ENCODE peak calls at places on chromosomes 3 and 15, in seven cellular contexts. T is effector CD4-positive, alpha-beta T cell; Z is tibial artery; E is stimulated activated CD4-positive, alpha-beta T cell treated with anti-CD3 and anti-CD28 coated beads, Interleukin-1b, Interleukin-23, amount 100 ng/mL, for 1 hour; O is endothelial cell; M is posterior cingulate gyrus; K is T-helper 17 cell. V is an unnamed sample.

GRCh38 chr15:84784262-84784661 is 32.9 kb upstream of the ALPK3 start:
- DNase-seq in T (no peak), Z (no peak), E (no peak), O (no peak), M (no peak), K (no peak), V (no peak)

GRCh38 chr3:42214064-42214463 is 51.9 kb downstream of the CCK start:
- DNase-seq in T (no peak), Z (no peak), E (no peak), O (no peak), M (no peak), K (no peak), V (no peak)

GRCh38 chr3:113252553-113252952 is 41.2 kb downstream of the BOC start:
- DNase-seq in T (no peak), Z (no peak), E (no peak), O (no peak), M (no peak), K (no peak), V (no peak)

GRCh38 chr3:161231861-161232260 is 10.8 kb downstream of the NMD3 start:
- DNase-seq in T (no peak), Z (no peak), E (no peak), O (no peak), M (no peak), K (no peak), V (no peak)

GRCh38 chr3:36362216-36362615 is 18.1 kb upstream of the STAC start:
- DNase-seq in T (no peak), Z (no peak), E (no peak), O (no peak), M (no peak), K (no peak), V (no peak)

GRCh38 chr3:126657901-126658300 is 3.0 kb upstream of the TXNRD3 start:
- DNase-seq in T (no peak), Z (no peak), E (no peak), O (no peak), M (no peak), K (no peak), V (no peak)

GRCh38 chr3:187679638-187680396 is 9.6 kb upstream of the SST start:
- DNase-seq in T (peak; percentile 53), Z (peak; percentile 82), E (peak; percentile 7), O (peak; percentile 89), M (peak; percentile 42), K (peak; percentile 28), V (peak; percentile 88)

GRCh38 chr3:157810924-157811718 is 295.1 kb downstream of the SHOX2 start:
- DNase-seq in T (no peak), Z (no peak), E (no peak), O (no peak), M (no peak), K (no peak), V (no peak)

GRCh38 chr3:112793311-112794081 is 53.2 kb downstream of the CD200R1L start:
- DNase-seq in T (no peak), Z (no peak), E (no peak), O (no peak), M (no peak), K (no peak), V (no peak)

GRCh38 chr15:45326776-45327175 is 51.6 kb downstream of the GATM start:
- DNase-seq in T (no peak), Z (no peak), E (no peak), O (no peak), M (no peak), K (no peak), V (no peak)

GRCh38 chr3:172595648-172596393 is 72.6 kb upstream of the TNFSF10 start:
- DNase-seq in T (peak; percentile 33), Z (no peak), E (no peak), O (no peak), M (no peak), K (no peak), V (no peak)

GRCh38 chr15:60591491-60592385 is 112.8 kb upstream of the ICE2 start:
- DNase-seq in T (peak; percentile 39), Z (peak; percentile 73), E (no peak), O (peak; percentile 48), M (peak; percentile 57), K (no peak), V (peak; percentile 75)

GRCh38 chr15:77759896-77760592 is 127.3 kb upstream of the LINGO1 start:
- DNase-seq in T (no peak), Z (no peak), E (no peak), O (no peak), M (no peak), K (no peak), V (no peak)

GRCh38 chr15:23759964-23760363 is 72.9 kb upstream of the NDN start:
- DNase-seq in T (no peak), Z (no peak), E (no peak), O (no peak), M (no peak), K (no peak), V (no peak)

GRCh38 chr3:24399614-24400013 is 95.0 kb downstream of the THRB start:
- DNase-seq in T (no peak), Z (no peak), E (no peak), O (no peak), M (no peak), K (no peak), V (no peak)

GRCh38 chr15:92663250-92663951 is 7.8 kb upstream of the FAM174B start:
- DNase-seq in T (no peak), Z (no peak), E (no peak), O (no peak), M (no peak), K (no peak), V (no peak)

GRCh38 chr15:40941528-40942336 is 11.5 kb upstream of the CHAC1 start:
- DNase-seq in T (peak; percentile 54), Z (peak; percentile 85), E (peak; percentile 25), O (peak; percentile 95), M (peak; percentile 51), K (peak; percentile 65), V (peak; percentile 87)

GRCh38 chr3:61608072-61608471 is 46.7 kb downstream of the PTPRG start:
- DNase-seq in T (no peak), Z (no peak), E (no peak), O (no peak), M (no peak), K (no peak), V (no peak)

GRCh38 chr15:77823736-77824135 is 191.0 kb upstream of the LINGO1 start:
- DNase-seq in T (no peak), Z (no peak), E (no peak), O (no peak), M (no peak), K (no peak), V (no peak)

GRCh38 chr3:185306847-185307246 is 53.0 kb upstream of the EHHADH start:
- DNase-seq in T (no peak), Z (no peak), E (no peak), O (no peak), M (no peak), K (no peak), V (no peak)

GRCh38 chr15:80654299-80654698 is 40.8 kb upstream of the ABHD17C start:
- DNase-seq in T (no peak), Z (no peak), E (no peak), O (no peak), M (no peak), K (no peak), V (no peak)

GRCh38 chr3:28130836-28131235 is 110.6 kb upstream of the CMC1 start:
- DNase-seq in T (no peak), Z (no peak), E (no peak), O (no peak), M (no peak), K (no peak), V (no peak)

GRCh38 chr3:132660745-132661067 is 577 bp downstream of the UBA5 start:
- DNase-seq in T (no peak), Z (no peak), E (no peak), O (no peak), M (no peak), K (no peak), V (no peak)

GRCh38 chr3:156431334-156432121 is 123.4 kb downstream of the SSR3 start:
- DNase-seq in T (no peak), Z (no peak), E (no peak), O (no peak), M (no peak), K (no peak), V (no peak)

GRCh38 chr15:82709421-82710207 is at the start of gene AP3B2:
- DNase-seq in T (peak; percentile 48), Z (no peak), E (peak; percentile 19), O (peak; percentile 64), M (peak; percentile 78), K (peak; percentile 54), V (peak; percentile 84)

GRCh38 chr15:70752142-70752754 is 11.1 kb downstream of the UACA start:
- DNase-seq in T (no peak), Z (peak; percentile 79), E (no peak), O (no peak), M (no peak), K (no peak), V (no peak)

GRCh38 chr3:180252683-180253082 is 215.9 kb upstream of the PEX5L start:
- DNase-seq in T (no peak), Z (no peak), E (no peak), O (no peak), M (no peak), K (no peak), V (no peak)

GRCh38 chr15:101499863-101500713 is 10.6 kb upstream of the PCSK6 start:
- DNase-seq in T (no peak), Z (no peak), E (no peak), O (no peak), M (no peak), K (no peak), V (no peak)

GRCh38 chr15:94004697-94005096 is 226.7 kb upstream of the MCTP2 start:
- DNase-seq in T (no peak), Z (no peak), E (no peak), O (no peak), M (no peak), K (no peak), V (no peak)

GRCh38 chr3:160618363-160618762 is 53.0 kb upstream of the KPNA4 start:
- DNase-seq in T (no peak), Z (no peak), E (no peak), O (no peak), M (no peak), K (no peak), V (no peak)

GRCh38 chr15:80953001-80953952 is 36.3 kb downstream of the MESD start:
- DNase-seq in T (no peak), Z (peak; percentile 21), E (no peak), O (no peak), M (no peak), K (no peak), V (no peak)

GRCh38 chr3:74009961-74010859 is 385.5 kb upstream of the PDZRN3 start:
- DNase-seq in T (no peak), Z (no peak), E (no peak), O (no peak), M (no peak), K (no peak), V (no peak)

GRCh38 chr15:72184165-72184811 is 13.3 kb downstream of the GRAMD2A start:
- DNase-seq in T (no peak), Z (peak; percentile 65), E (no peak), O (peak; percentile 45), M (peak; percentile 50), K (no peak), V (peak; percentile 83)

GRCh38 chr3:28799084-28799483 is 450.5 kb upstream of the AZI2 start:
- DNase-seq in T (no peak), Z (no peak), E (no peak), O (no peak), M (no peak), K (no peak), V (no peak)

GRCh38 chr3:40642812-40643211 is 118.1 kb downstream of the ZNF621 start:
- DNase-seq in T (no peak), Z (no peak), E (no peak), O (no peak), M (no peak), K (no peak), V (no peak)

GRCh38 chr15:74752486-74753395 is 4.1 kb downstream of the CYP1A2 start:
- DNase-seq in T (no peak), Z (no peak), E (no peak), O (no peak), M (no peak), K (no peak), V (no peak)

GRCh38 chr15:73921257-73921890 is 4.9 kb upstream of the LOXL1 start:
- DNase-seq in T (no peak), Z (peak; percentile 43), E (no peak), O (no peak), M (no peak), K (no peak), V (no peak)

GRCh38 chr3:190514163-190515153 is 573 bp downstream of the IL1RAP start:
- DNase-seq in T (peak; percentile 14), Z (peak; percentile 70), E (no peak), O (peak; percentile 31), M (peak; percentile 51), K (peak; percentile 16), V (peak; percentile 70)